ENCODE peak calls at places on chromosomes 3 and 15, in eight cellular contexts. B, I, F, V, J, M, C and T are unnamed samples.

GRCh38 chr3:34002569-34003100 is 204.2 kb downstream of the PDCD6IP start:
- DNase-seq in F (no peak), C (no peak), M (no peak), J (no peak), V (no peak), I (no peak), B (no peak), T (no peak)

GRCh38 chr3:149553781-149554451 is 79.4 kb downstream of the TM4SF4 start:
- DNase-seq in J (peak; percentile 79), I (no peak), M (peak; percentile 85), C (peak; percentile 95), F (peak; percentile 56), V (no peak), B (no peak), T (no peak)

GRCh38 chr3:188152660-188153497 is 1.1 kb upstream of the LPP start:
- DNase-seq in M (no peak), F (peak; percentile 44), C (peak; percentile 77), I (no peak), J (peak; percentile 90), B (no peak), V (no peak), T (no peak)

GRCh38 chr15:59420986-59421618 is 16.9 kb upstream of the FAM81A start:
- DNase-seq in C (peak; percentile 37), F (peak; percentile 22), I (no peak), V (no peak), B (no peak), M (peak; percentile 40), J (no peak), T (no peak)

GRCh38 chr3:58009026-58009748 is 965 bp downstream of the FLNB start:
- DNase-seq in F (no peak), C (no peak), B (peak; percentile 5), M (no peak), V (no peak), J (no peak), I (no peak), T (peak; percentile 15)

GRCh38 chr15:68499620-68500312 is 67.8 kb upstream of the ITGA11 start:
- DNase-seq in I (no peak), C (no peak), J (no peak), B (no peak), V (no peak), M (no peak), F (no peak), T (no peak)

GRCh38 chr3:48476426-48477053 is 27.4 kb downstream of the SHISA5 start:
- DNase-seq in V (no peak), M (no peak), I (no peak), J (no peak), F (no peak), C (no peak), B (no peak), T (no peak)

GRCh38 chr3:119380697-119381096 is 82.7 kb downstream of the TMEM39A start:
- DNase-seq in M (no peak), F (no peak), C (no peak), I (no peak), V (no peak), J (no peak), B (no peak), T (no peak)

GRCh38 chr3:5213574-5213966 is 26.1 kb downstream of the EDEM1 start:
- DNase-seq in J (no peak), C (no peak), I (no peak), F (no peak), B (no peak), M (no peak), V (no peak), T (no peak)

GRCh38 chr3:30606301-30607031 is at the start of gene TGFBR2:
- DNase-seq in I (peak; percentile 74), V (peak; percentile 81), C (peak; percentile 99), J (peak; percentile 91), F (peak; percentile 97), M (peak; percentile 100), B (peak; percentile 77), T (peak; percentile 81)

GRCh38 chr3:156305672-156306071 is 185.3 kb downstream of the KCNAB1 start:
- DNase-seq in B (no peak), J (no peak), F (no peak), C (no peak), I (no peak), M (no peak), V (no peak), T (no peak)

GRCh38 chr3:90091557-90091956 is 984.1 kb downstream of the EPHA3 start:
- DNase-seq in C (peak; percentile 12), F (peak; percentile 20), J (peak; percentile 8), B (no peak), I (no peak), V (no peak), M (no peak), T (no peak)

GRCh38 chr3:12155833-12156232 is 2.9 kb downstream of the TIMP4 start:
- DNase-seq in C (peak; percentile 49), B (no peak), M (peak; percentile 48), J (peak; percentile 38), I (no peak), F (peak; percentile 73), V (no peak), T (no peak)

GRCh38 chr15:66294932-66295235 is 1.5 kb downstream of the DIS3L start:
- DNase-seq in C (no peak), V (no peak), B (no peak), M (no peak), J (no peak), I (no peak), F (peak; percentile 33), T (no peak)

GRCh38 chr3:148379763-148380162 is 317.9 kb upstream of the AGTR1 start:
- DNase-seq in I (no peak), V (no peak), C (peak; percentile 70), F (peak; percentile 49), M (peak; percentile 58), J (peak; percentile 28), B (no peak), T (no peak)

GRCh38 chr3:175434591-175434990 is 575.5 kb downstream of the NAALADL2 start:
- DNase-seq in C (no peak), F (no peak), B (no peak), M (no peak), I (no peak), J (no peak), V (no peak), T (no peak)

GRCh38 chr3:110157221-110157620 is 819.9 kb upstream of the DPPA4 start:
- DNase-seq in V (no peak), M (no peak), F (no peak), I (no peak), J (no peak), B (no peak), C (no peak), T (no peak)

GRCh38 chr15:77865106-77865630 is 212.3 kb downstream of the TBC1D2B start:
- DNase-seq in F (no peak), V (no peak), J (no peak), I (no peak), B (no peak), M (no peak), C (no peak), T (no peak)